ENCODE peak calls at places on chromosomes 13 and 19, in five cellular contexts. R, Z, J, X and B are unnamed samples.

GRCh38 chr13:109764045-109764444 is 22.3 kb downstream of the IRS2 start:
- DNase-seq in J (no peak), R (no peak), X (no peak), Z (no peak), B (no peak)

GRCh38 chr13:34108396-34108795 is 290.4 kb downstream of the RFC3 start:
- DNase-seq in J (no peak), Z (no peak), R (no peak), X (no peak), B (no peak)

GRCh38 chr19:17770613-17771012 is 19.3 kb downstream of the FCHO1 start:
- DNase-seq in R (no peak), Z (no peak), X (no peak), J (no peak), B (no peak)

GRCh38 chr13:25864116-25864515 is 187.7 kb downstream of the SHISA2 start:
- DNase-seq in X (no peak), Z (no peak), J (no peak), R (no peak), B (no peak)

GRCh38 chr13:48969685-48970084 is 6.0 kb upstream of the FNDC3A start:
- DNase-seq in J (no peak), X (no peak), R (no peak), Z (no peak), B (no peak)

GRCh38 chr19:40799558-40800338 is 757 bp downstream of the EGLN2 start:
- DNase-seq in R (no peak), Z (no peak), J (no peak), X (no peak), B (no peak)

GRCh38 chr19:5018224-5019015 is 49.5 kb downstream of the KDM4B start:
- DNase-seq in J (no peak), X (no peak), Z (no peak), R (no peak), B (peak)

GRCh38 chr19:38274734-38275133 is 10.4 kb downstream of the SPINT2 start:
- DNase-seq in R (peak), J (no peak), Z (no peak), X (no peak), B (no peak)

GRCh38 chr13:32086791-32087441 is 55.3 kb downstream of the FRY start:
- DNase-seq in Z (no peak), X (no peak), R (no peak), J (no peak), B (no peak)

GRCh38 chr19:55196803-55197202 is 12.5 kb downstream of the PTPRH start:
- DNase-seq in Z (no peak), J (no peak), X (no peak), R (no peak), B (no peak)

GRCh38 chr13:39016789-39017188 is 21.1 kb downstream of the PROSER1 start:
- DNase-seq in J (no peak), R (no peak), X (no peak), Z (peak), B (no peak)

GRCh38 chr13:97855570-97855970 is 97.9 kb upstream of the IPO5 start:
- DNase-seq in R (peak), J (peak), Z (peak), X (peak), B (peak)

GRCh38 chr19:40627486-40628279 is 26.5 kb downstream of the LTBP4 start:
- DNase-seq in Z (no peak), J (no peak), R (no peak), X (no peak), B (no peak)

GRCh38 chr19:52297601-52298358 is 811 bp downstream of the ZNF480 start:
- DNase-seq in Z (no peak), R (no peak), J (no peak), X (no peak), B (no peak)

GRCh38 chr13:47680752-47681151 is 320.3 kb downstream of the SUCLA2 start:
- DNase-seq in R (no peak), J (no peak), X (peak), Z (peak), B (no peak)

GRCh38 chr13:90105881-90106496 is 1241.5 kb upstream of the MIR17HG start:
- DNase-seq in Z (no peak), J (no peak), R (no peak), X (peak), B (no peak)

GRCh38 chr13:45321230-45321629 is 19.8 kb downstream of the TPT1 start:
- DNase-seq in X (no peak), J (no peak), R (no peak), Z (no peak), B (no peak)